ENCODE peak calls at places on chromosomes 13 and 19, in eight cellular contexts. One of them, this sample, is unnamed.

GRCh38 chr13:100954430-100955361 is 280.1 kb upstream of the TMTC4 start:
- DNase-seq in epithelial cell of proximal tubule: no peak
- DNase-seq in left ventricle myocardium inferior: no peak
- DNase-seq in BJ: no peak
- DNase-seq in brain microvascular endothelial cell: peak
- DNase-seq in colonic mucosa: no peak
- DNase-seq in body of pancreas: no peak
- DNase-seq in AG04450: no peak
- DNase-seq in this sample: no peak

GRCh38 chr19:10095622-10095947 is 6.9 kb downstream of the ANGPTL6 start:
- DNase-seq in epithelial cell of proximal tubule: no peak
- DNase-seq in left ventricle myocardium inferior: no peak
- DNase-seq in BJ: no peak
- DNase-seq in brain microvascular endothelial cell: no peak
- DNase-seq in colonic mucosa: no peak
- DNase-seq in body of pancreas: no peak
- DNase-seq in AG04450: no peak
- DNase-seq in this sample: no peak

GRCh38 chr13:43368003-43368402 is 344.6 kb downstream of the DNAJC15 start:
- DNase-seq in epithelial cell of proximal tubule: no peak
- DNase-seq in left ventricle myocardium inferior: no peak
- DNase-seq in BJ: no peak
- DNase-seq in brain microvascular endothelial cell: peak
- DNase-seq in colonic mucosa: no peak
- DNase-seq in body of pancreas: no peak
- DNase-seq in AG04450: no peak
- DNase-seq in this sample: no peak

GRCh38 chr13:102948006-102948405 is 102.2 kb downstream of the ERCC5 start:
- DNase-seq in epithelial cell of proximal tubule: no peak
- DNase-seq in left ventricle myocardium inferior: no peak
- DNase-seq in BJ: no peak
- DNase-seq in brain microvascular endothelial cell: no peak
- DNase-seq in colonic mucosa: no peak
- DNase-seq in body of pancreas: peak
- DNase-seq in AG04450: no peak
- DNase-seq in this sample: peak

GRCh38 chr19:14496849-14497346 is 971 bp upstream of the GIPC1 start:
- DNase-seq in epithelial cell of proximal tubule: peak
- DNase-seq in left ventricle myocardium inferior: no peak
- DNase-seq in BJ: no peak
- DNase-seq in brain microvascular endothelial cell: no peak
- DNase-seq in colonic mucosa: no peak
- DNase-seq in body of pancreas: no peak
- DNase-seq in AG04450: no peak
- DNase-seq in this sample: no peak

GRCh38 chr13:81987159-81987558 is 1646.2 kb upstream of the SPRY2 start:
- DNase-seq in epithelial cell of proximal tubule: no peak
- DNase-seq in left ventricle myocardium inferior: no peak
- DNase-seq in BJ: no peak
- DNase-seq in brain microvascular endothelial cell: no peak
- DNase-seq in colonic mucosa: no peak
- DNase-seq in body of pancreas: no peak
- DNase-seq in AG04450: no peak
- DNase-seq in this sample: peak

GRCh38 chr13:22883262-22883840 is 297.4 kb upstream of the SGCG start:
- DNase-seq in epithelial cell of proximal tubule: no peak
- DNase-seq in left ventricle myocardium inferior: no peak
- DNase-seq in BJ: no peak
- DNase-seq in brain microvascular endothelial cell: no peak
- DNase-seq in colonic mucosa: no peak
- DNase-seq in body of pancreas: no peak
- DNase-seq in AG04450: no peak
- DNase-seq in this sample: no peak

GRCh38 chr13:66264976-66265375 is 965.2 kb downstream of the PCDH9 start:
- DNase-seq in epithelial cell of proximal tubule: peak
- DNase-seq in left ventricle myocardium inferior: no peak
- DNase-seq in BJ: no peak
- DNase-seq in brain microvascular endothelial cell: peak
- DNase-seq in colonic mucosa: no peak
- DNase-seq in body of pancreas: no peak
- DNase-seq in AG04450: no peak
- DNase-seq in this sample: peak

GRCh38 chr13:54965881-54966280 is 1937.3 kb downstream of the OLFM4 start:
- DNase-seq in epithelial cell of proximal tubule: peak
- DNase-seq in left ventricle myocardium inferior: no peak
- DNase-seq in BJ: no peak
- DNase-seq in brain microvascular endothelial cell: no peak
- DNase-seq in colonic mucosa: no peak
- DNase-seq in body of pancreas: no peak
- DNase-seq in AG04450: no peak
- DNase-seq in this sample: no peak

GRCh38 chr19:4362871-4363545 is 19.6 kb downstream of the MPND start:
- DNase-seq in epithelial cell of proximal tubule: no peak
- DNase-seq in left ventricle myocardium inferior: no peak
- DNase-seq in BJ: no peak
- DNase-seq in brain microvascular endothelial cell: no peak
- DNase-seq in colonic mucosa: no peak
- DNase-seq in body of pancreas: no peak
- DNase-seq in AG04450: no peak
- DNase-seq in this sample: no peak
- TF ChIP-seq CTCF in epithelial cell of proximal tubule: peak
- TF ChIP-seq CTCF in left ventricle myocardium inferior: no peak
- TF ChIP-seq CTCF in BJ: peak
- TF ChIP-seq CTCF in brain microvascular endothelial cell: peak
- TF ChIP-seq CTCF in colonic mucosa: no peak
- TF ChIP-seq CTCF in body of pancreas: no peak
- TF ChIP-seq CTCF in AG04450: peak
- TF ChIP-seq CTCF in this sample: peak

GRCh38 chr19:55341191-55342043 is 1.7 kb downstream of the KMT5C start:
- DNase-seq in epithelial cell of proximal tubule: no peak
- DNase-seq in left ventricle myocardium inferior: peak
- DNase-seq in BJ: no peak
- DNase-seq in brain microvascular endothelial cell: peak
- DNase-seq in colonic mucosa: peak
- DNase-seq in body of pancreas: peak
- DNase-seq in AG04450: no peak
- DNase-seq in this sample: peak
- H3K4me3 ChIP-seq in epithelial cell of proximal tubule: peak
- H3K4me3 ChIP-seq in left ventricle myocardium inferior: peak
- H3K4me3 ChIP-seq in BJ: peak
- H3K4me3 ChIP-seq in brain microvascular endothelial cell: peak
- H3K4me3 ChIP-seq in colonic mucosa: peak
- H3K4me3 ChIP-seq in body of pancreas: peak
- H3K4me3 ChIP-seq in AG04450: peak
- H3K4me3 ChIP-seq in this sample: peak

DNA sequence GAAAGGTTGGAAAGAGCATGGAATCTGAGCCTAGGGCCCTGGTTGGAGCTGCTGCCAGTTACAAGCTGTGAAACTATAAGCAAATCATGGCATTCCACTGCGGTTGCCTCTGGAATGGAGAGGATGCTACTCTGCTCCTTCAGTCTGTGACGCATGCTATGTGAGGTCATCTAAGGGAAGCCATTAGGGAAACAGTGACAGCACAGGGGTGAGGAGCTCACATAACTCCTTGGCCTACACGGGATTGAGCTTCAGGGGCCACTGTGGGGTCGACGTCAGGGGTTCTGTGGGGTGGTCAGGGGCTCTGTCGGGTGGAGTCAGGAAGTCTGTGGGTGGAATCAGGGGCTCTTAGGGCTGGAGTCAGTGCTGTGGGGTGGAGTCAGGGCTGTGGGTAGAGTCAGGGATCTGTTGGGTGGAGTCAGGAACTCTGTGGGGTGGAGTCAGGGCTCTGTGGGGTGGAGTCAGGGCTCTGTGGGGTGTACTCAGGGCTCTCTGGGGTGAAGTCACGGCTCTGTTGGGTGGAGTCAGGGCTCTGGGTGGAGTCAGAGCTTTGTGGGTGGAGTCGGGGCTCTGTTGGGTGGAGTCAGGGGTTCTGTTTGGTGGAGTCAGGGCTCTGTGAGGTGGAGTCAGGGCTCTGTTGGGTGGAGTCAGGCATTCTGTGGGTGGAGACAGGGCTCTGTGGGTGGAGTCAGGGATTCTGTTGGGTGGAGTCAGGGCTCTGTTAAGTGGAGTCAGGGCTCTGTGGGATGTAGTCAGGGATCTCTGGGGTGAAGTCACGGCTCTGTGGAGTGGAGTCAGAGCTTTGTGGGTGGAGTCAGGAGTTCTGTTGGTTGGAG is 35.8 kb upstream of the MEDAG start:
- DNase-seq in epithelial cell of proximal tubule: no peak
- DNase-seq in left ventricle myocardium inferior: peak
- DNase-seq in BJ: peak
- DNase-seq in brain microvascular endothelial cell: peak
- DNase-seq in colonic mucosa: peak
- DNase-seq in body of pancreas: peak
- DNase-seq in AG04450: peak
- DNase-seq in this sample: peak
- TF ChIP-seq CTCF in epithelial cell of proximal tubule: no peak
- TF ChIP-seq CTCF in left ventricle myocardium inferior: no peak
- TF ChIP-seq CTCF in BJ: no peak
- TF ChIP-seq CTCF in brain microvascular endothelial cell: no peak
- TF ChIP-seq CTCF in colonic mucosa: no peak
- TF ChIP-seq CTCF in body of pancreas: no peak
- TF ChIP-seq CTCF in AG04450: no peak
- TF ChIP-seq CTCF in this sample: no peak

GRCh38 chr19:18610556-18611326 is 1.9 kb upstream of the TMEM59L start:
- DNase-seq in epithelial cell of proximal tubule: no peak
- DNase-seq in left ventricle myocardium inferior: no peak
- DNase-seq in BJ: no peak
- DNase-seq in brain microvascular endothelial cell: no peak
- DNase-seq in colonic mucosa: no peak
- DNase-seq in body of pancreas: no peak
- DNase-seq in AG04450: no peak
- DNase-seq in this sample: no peak

GRCh38 chr19:18608805-18609716 is 2.5 kb upstream of the CRLF1 start:
- DNase-seq in epithelial cell of proximal tubule: no peak
- DNase-seq in left ventricle myocardium inferior: no peak
- DNase-seq in BJ: no peak
- DNase-seq in brain microvascular endothelial cell: no peak
- DNase-seq in colonic mucosa: no peak
- DNase-seq in body of pancreas: no peak
- DNase-seq in AG04450: no peak
- DNase-seq in this sample: no peak

GRCh38 chr19:18611327-18612050 is 1.2 kb upstream of the TMEM59L start:
- DNase-seq in epithelial cell of proximal tubule: no peak
- DNase-seq in left ventricle myocardium inferior: no peak
- DNase-seq in BJ: no peak
- DNase-seq in brain microvascular endothelial cell: no peak
- DNase-seq in colonic mucosa: no peak
- DNase-seq in body of pancreas: no peak
- DNase-seq in AG04450: no peak
- DNase-seq in this sample: no peak

GRCh38 chr19:18609717-18610051 is 3.0 kb upstream of the TMEM59L start:
- DNase-seq in epithelial cell of proximal tubule: no peak
- DNase-seq in left ventricle myocardium inferior: no peak
- DNase-seq in BJ: no peak
- DNase-seq in brain microvascular endothelial cell: no peak
- DNase-seq in colonic mucosa: no peak
- DNase-seq in body of pancreas: no peak
- DNase-seq in AG04450: no peak
- DNase-seq in this sample: no peak

GRCh38 chr19:18610245-18610555 is 2.5 kb upstream of the TMEM59L start:
- DNase-seq in epithelial cell of proximal tubule: no peak
- DNase-seq in left ventricle myocardium inferior: no peak
- DNase-seq in BJ: no peak
- DNase-seq in brain microvascular endothelial cell: no peak
- DNase-seq in colonic mucosa: no peak
- DNase-seq in body of pancreas: no peak
- DNase-seq in AG04450: no peak
- DNase-seq in this sample: no peak
- H3K4me3 ChIP-seq in epithelial cell of proximal tubule: no peak
- H3K4me3 ChIP-seq in left ventricle myocardium inferior: no peak
- H3K4me3 ChIP-seq in BJ: no peak
- H3K4me3 ChIP-seq in brain microvascular endothelial cell: no peak
- H3K4me3 ChIP-seq in colonic mucosa: no peak
- H3K4me3 ChIP-seq in body of pancreas: no peak
- H3K4me3 ChIP-seq in AG04450: no peak
- H3K4me3 ChIP-seq in this sample: no peak

GRCh38 chr19:4803736-4804695 is 12.5 kb downstream of the FEM1A start:
- DNase-seq in epithelial cell of proximal tubule: no peak
- DNase-seq in left ventricle myocardium inferior: no peak
- DNase-seq in BJ: no peak
- DNase-seq in brain microvascular endothelial cell: peak
- DNase-seq in colonic mucosa: peak
- DNase-seq in body of pancreas: peak
- DNase-seq in AG04450: no peak
- DNase-seq in this sample: peak
- TF ChIP-seq CTCF in epithelial cell of proximal tubule: peak
- TF ChIP-seq CTCF in left ventricle myocardium inferior: peak
- TF ChIP-seq CTCF in BJ: peak
- TF ChIP-seq CTCF in brain microvascular endothelial cell: peak
- TF ChIP-seq CTCF in colonic mucosa: peak
- TF ChIP-seq CTCF in body of pancreas: peak
- TF ChIP-seq CTCF in AG04450: peak
- TF ChIP-seq CTCF in this sample: peak

DNA sequence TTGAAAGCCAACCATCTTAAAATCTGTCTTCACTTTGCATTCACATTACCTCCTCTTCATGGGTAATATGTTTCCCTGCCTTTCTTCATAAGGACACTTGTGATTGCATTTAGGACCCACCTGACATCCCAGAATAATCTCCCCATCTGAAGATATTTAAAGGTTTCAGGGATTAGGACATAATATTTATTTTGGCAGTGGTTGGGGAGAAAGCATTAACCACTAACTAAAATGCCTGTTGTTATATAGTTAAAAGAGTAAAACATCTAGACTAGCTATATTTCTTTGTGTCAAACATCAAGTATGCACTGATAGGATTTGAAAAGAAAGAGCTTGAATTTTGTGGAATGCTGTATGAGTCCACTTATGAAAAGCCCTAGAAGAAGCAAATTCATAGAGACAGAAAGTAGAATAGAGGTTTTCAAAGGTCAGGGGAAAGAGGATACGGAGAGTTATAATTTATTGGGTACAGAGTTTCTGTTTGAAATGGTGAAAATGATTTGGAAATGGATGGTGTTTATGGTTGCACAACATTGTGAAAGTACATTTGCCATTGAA is 457.7 kb upstream of the SPRY2 start:
- DNase-seq in epithelial cell of proximal tubule: no peak
- DNase-seq in left ventricle myocardium inferior: no peak
- DNase-seq in BJ: no peak
- DNase-seq in brain microvascular endothelial cell: no peak
- DNase-seq in colonic mucosa: no peak
- DNase-seq in body of pancreas: no peak
- DNase-seq in AG04450: no peak
- DNase-seq in this sample: no peak
- H3K4me3 ChIP-seq in epithelial cell of proximal tubule: no peak
- H3K4me3 ChIP-seq in left ventricle myocardium inferior: no peak
- H3K4me3 ChIP-seq in BJ: no peak
- H3K4me3 ChIP-seq in brain microvascular endothelial cell: no peak
- H3K4me3 ChIP-seq in colonic mucosa: no peak
- H3K4me3 ChIP-seq in body of pancreas: no peak
- H3K4me3 ChIP-seq in AG04450: no peak
- H3K4me3 ChIP-seq in this sample: no peak

GRCh38 chr13:63631006-63631405 is 2215.4 kb upstream of the PCDH20 start:
- DNase-seq in epithelial cell of proximal tubule: peak
- DNase-seq in left ventricle myocardium inferior: no peak
- DNase-seq in BJ: no peak
- DNase-seq in brain microvascular endothelial cell: no peak
- DNase-seq in colonic mucosa: no peak
- DNase-seq in body of pancreas: no peak
- DNase-seq in AG04450: no peak
- DNase-seq in this sample: no peak

GRCh38 chr13:63636231-63636993 is 2220.8 kb upstream of the PCDH20 start:
- DNase-seq in epithelial cell of proximal tubule: no peak
- DNase-seq in left ventricle myocardium inferior: no peak
- DNase-seq in BJ: no peak
- DNase-seq in brain microvascular endothelial cell: no peak
- DNase-seq in colonic mucosa: no peak
- DNase-seq in body of pancreas: peak
- DNase-seq in AG04450: no peak
- DNase-seq in this sample: no peak
- TF ChIP-seq CTCF in epithelial cell of proximal tubule: peak
- TF ChIP-seq CTCF in left ventricle myocardium inferior: no peak
- TF ChIP-seq CTCF in BJ: peak
- TF ChIP-seq CTCF in brain microvascular endothelial cell: peak
- TF ChIP-seq CTCF in colonic mucosa: no peak
- TF ChIP-seq CTCF in body of pancreas: no peak
- TF ChIP-seq CTCF in AG04450: peak
- TF ChIP-seq CTCF in this sample: peak